ENCODE peak calls at places on chromosomes 12 and 14, in ten cellular contexts. P, H, E, S, O, L, G, F, Q and V are unnamed samples.

GRCh38 chr12:97960741-97961608 is 498.4 kb downstream of the RMST start:
- DNase-seq in P (peak; percentile 19), H (no peak), E (no peak), S (peak; percentile 14), O (peak; percentile 22), L (peak; percentile 70), G (peak; percentile 36), F (no peak), Q (peak; percentile 22), V (peak; percentile 41)

GRCh38 chr12:65998536-65999530 is 131.7 kb downstream of the LLPH start:
- DNase-seq in P (no peak), H (no peak), E (peak; percentile 17), S (no peak), O (no peak), L (no peak), G (no peak), F (no peak), Q (peak; percentile 31), V (peak; percentile 3)

GRCh38 chr14:104657563-104658324 is 31.7 kb upstream of the INF2 start:
- DNase-seq in P (no peak), H (peak; percentile 94), E (no peak), S (no peak), O (peak; percentile 47), L (no peak), G (no peak), F (no peak), Q (no peak), V (no peak)

GRCh38 chr14:47332099-47332498 is 343.3 kb downstream of the MDGA2 start:
- DNase-seq in P (no peak), H (no peak), E (no peak), S (no peak), O (no peak), L (no peak), G (no peak), F (no peak), Q (no peak), V (no peak)

GRCh38 chr12:132614861-132615578 is 3.6 kb upstream of the P2RX2 start:
- DNase-seq in P (peak; percentile 88), H (peak; percentile 92), E (peak; percentile 78), S (peak; percentile 80), O (peak; percentile 77), L (peak; percentile 85), G (peak; percentile 90), F (peak; percentile 93), Q (peak; percentile 90), V (peak; percentile 83)

GRCh38 chr14:76924363-76925151 is 98.3 kb downstream of the LRRC74A start:
- DNase-seq in P (peak; percentile 85), H (no peak), E (no peak), S (no peak), O (no peak), L (peak; percentile 83), G (no peak), F (no peak), Q (no peak), V (no peak)

GRCh38 chr12:53300187-53300586 is 692 bp downstream of the MYG1 start:
- DNase-seq in P (peak; percentile 41), H (no peak), E (peak; percentile 77), S (no peak), O (no peak), L (no peak), G (no peak), F (no peak), Q (peak; percentile 57), V (peak; percentile 20)

GRCh38 chr14:72126561-72126960 is 194.3 kb downstream of the RGS6 start:
- DNase-seq in P (no peak), H (no peak), E (no peak), S (no peak), O (no peak), L (no peak), G (no peak), F (no peak), Q (no peak), V (no peak)

GRCh38 chr12:59079472-59079871 is 159.2 kb upstream of the LRIG3 start:
- DNase-seq in P (no peak), H (no peak), E (no peak), S (no peak), O (no peak), L (no peak), G (no peak), F (no peak), Q (no peak), V (peak; percentile 74)

GRCh38 chr12:67354322-67354721 is 85.2 kb downstream of the CAND1 start:
- DNase-seq in P (no peak), H (no peak), E (peak; percentile 15), S (no peak), O (no peak), L (no peak), G (no peak), F (no peak), Q (peak; percentile 63), V (no peak)

GRCh38 chr12:67352682-67353081 is 83.5 kb downstream of the CAND1 start:
- DNase-seq in P (no peak), H (no peak), E (peak; percentile 10), S (no peak), O (no peak), L (no peak), G (peak; percentile 14), F (no peak), Q (no peak), V (peak; percentile 41)

GRCh38 chr12:67344979-67345710 is 76.0 kb downstream of the CAND1 start:
- DNase-seq in P (no peak), H (no peak), E (no peak), S (no peak), O (no peak), L (no peak), G (no peak), F (no peak), Q (no peak), V (peak; percentile 58)

DNA sequence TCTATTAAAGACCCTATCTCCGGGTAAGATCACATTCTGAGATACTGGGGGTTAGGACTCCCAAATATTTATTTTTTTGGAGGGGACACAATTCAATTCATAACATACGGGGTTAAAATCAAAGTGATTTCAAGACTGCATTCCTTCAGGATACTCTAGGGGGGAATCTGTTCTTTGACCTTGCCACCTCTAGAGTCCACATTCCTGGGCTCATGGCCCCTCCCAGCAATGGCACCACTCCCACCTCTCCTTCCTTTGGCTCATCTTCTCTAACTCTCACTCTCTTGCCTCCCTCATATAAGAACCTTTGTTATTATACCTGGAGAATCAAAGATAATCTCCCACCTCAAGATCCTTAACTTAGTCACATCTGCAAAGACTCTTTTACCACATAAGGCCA is 79.5 kb downstream of the CAND1 start:
- DNase-seq in P (no peak), H (no peak), E (no peak), S (no peak), O (no peak), L (no peak), G (no peak), F (no peak), Q (no peak), V (no peak)
- TF ChIP-seq CTCF in P (no peak), H (no peak), E (no peak), S (no peak), O (no peak), L (no peak), G (no peak), F (no peak), Q (no peak), V (no peak)

GRCh38 chr12:2891240-2892053 is 756 bp downstream of the TULP3 start:
- DNase-seq in P (peak; percentile 68), H (no peak), E (peak; percentile 61), S (peak; percentile 38), O (no peak), L (peak; percentile 83), G (peak; percentile 55), F (no peak), Q (peak; percentile 71), V (peak; percentile 43)

GRCh38 chr12:2892246-2892645 is 1.6 kb downstream of the TULP3 start:
- DNase-seq in P (no peak), H (no peak), E (no peak), S (no peak), O (no peak), L (no peak), G (no peak), F (no peak), Q (no peak), V (no peak)

GRCh38 chr12:2890388-2891239 is at the start of gene TULP3:
- DNase-seq in P (peak; percentile 98), H (peak; percentile 99), E (peak; percentile 96), S (peak; percentile 96), O (peak; percentile 96), L (peak; percentile 99), G (peak; percentile 95), F (peak; percentile 100), Q (peak; percentile 98), V (peak; percentile 98)

GRCh38 chr12:2894961-2895360 is 4.3 kb downstream of the TULP3 start:
- DNase-seq in P (peak; percentile 16), H (no peak), E (no peak), S (no peak), O (no peak), L (peak; percentile 15), G (no peak), F (no peak), Q (no peak), V (no peak)

DNA sequence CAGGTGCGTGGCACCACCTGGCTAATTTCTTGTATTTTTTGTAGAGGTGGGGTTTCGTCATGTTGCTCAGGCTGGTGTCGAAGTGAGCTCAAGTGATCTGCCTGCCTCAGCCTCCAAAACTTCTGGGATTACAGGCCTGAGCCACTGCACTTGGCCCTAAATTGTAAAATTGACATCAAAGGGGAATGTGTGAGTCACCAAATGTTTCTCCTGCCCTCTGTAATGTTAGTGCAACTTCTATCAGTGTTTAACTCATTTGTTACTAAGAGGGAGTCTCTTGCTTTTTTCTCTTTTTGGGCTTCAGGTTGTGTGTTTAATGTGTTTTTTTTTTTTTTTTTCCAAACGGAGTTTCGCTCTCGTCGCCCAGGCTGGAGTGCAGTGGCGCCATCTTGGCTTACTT is 2.3 kb downstream of the TULP3 start:
- DNase-seq in P (no peak), H (no peak), E (peak; percentile 92), S (no peak), O (no peak), L (no peak), G (peak; percentile 71), F (no peak), Q (peak; percentile 80), V (peak; percentile 32)
- H3K4me3 ChIP-seq in P (no peak overlapping the region), H (no peak overlapping the region), E (no peak overlapping the region), S (no peak overlapping the region), O (no peak overlapping the region), L (no peak overlapping the region), G (no peak overlapping the region), F (peak overlapping the region; percentile 87), Q (no peak overlapping the region), V (no peak overlapping the region)

GRCh38 chr12:48818831-48819590 is 715 bp downstream of the CACNB3 start:
- DNase-seq in P (no peak), H (no peak), E (no peak), S (no peak), O (peak; percentile 44), L (peak; percentile 63), G (no peak), F (no peak), Q (peak; percentile 33), V (no peak)
- TF ChIP-seq CTCF in P (peak; percentile 44), H (no peak), E (peak; percentile 13), S (peak; percentile 39), O (peak; percentile 15), L (peak; percentile 50), G (peak; percentile 32), F (no peak), Q (peak; percentile 40), V (peak; percentile 4)

DNA sequence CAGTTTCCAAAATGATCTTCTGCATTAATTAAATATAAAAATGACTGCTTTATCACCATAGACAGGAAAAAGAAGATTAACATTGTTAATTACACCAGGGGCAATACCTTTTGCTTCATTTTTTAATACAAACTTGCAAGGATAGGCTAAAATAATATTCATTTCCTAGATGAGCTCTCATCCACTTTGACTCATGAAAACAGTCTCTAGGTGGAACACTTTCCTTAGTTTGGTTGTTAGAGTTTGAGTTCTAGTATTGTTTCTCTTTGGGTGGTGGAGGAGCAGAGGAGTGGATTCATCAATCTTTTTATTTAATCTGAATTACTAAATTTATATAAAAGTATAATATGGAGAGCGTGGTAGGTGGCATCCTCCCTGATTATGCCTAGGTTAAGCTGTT is 251.0 kb downstream of the PDZRN4 start:
- DNase-seq in P (no peak), H (no peak), E (no peak), S (no peak), O (no peak), L (no peak), G (no peak), F (no peak), Q (no peak), V (no peak)
- H3K4me3 ChIP-seq in P (no peak overlapping the region), H (no peak overlapping the region), E (no peak overlapping the region), S (no peak overlapping the region), O (no peak overlapping the region), L (no peak overlapping the region), G (no peak overlapping the region), F (no peak overlapping the region), Q (no peak overlapping the region), V (no peak overlapping the region)